ENCODE peak calls at places on chromosomes 3 and 15, in five cellular contexts. J is neural progenitor cell, D is MM.1S, C is GM23248, S is SK-N-SH. Y is an unnamed sample. For H3F3A and H4K20me1, the result is how much of the 10 kb centered on the place peaks cover.

GRCh38 chr3:184338538-184338945 is 1.1 kb downstream of the FAM131A start:
- DNase-seq in D (no peak), C (peak), S (peak), J (peak), Y (no peak)

GRCh38 chr3:52784931-52785590 is 7.7 kb downstream of the ITIH1 start:
- DNase-seq in J (no peak), C (no peak), D (no peak), S (no peak), Y (no peak)

GRCh38 chr3:78751266-78751665 is 1016.5 kb downstream of the ROBO1 start:
- DNase-seq in C (no peak), D (no peak), S (no peak), J (no peak), Y (peak)

GRCh38 chr15:60444289-60444912 is 34.5 kb downstream of the ICE2 start:
- DNase-seq in C (peak), J (no peak), D (no peak), S (peak), Y (peak)

GRCh38 chr3:146136647-146137046 is 24.3 kb downstream of the PLOD2 start:
- DNase-seq in C (no peak), J (no peak), D (no peak), S (no peak), Y (peak)

GRCh38 chr15:81633889-81634288 is 259.9 kb upstream of the TMC3 start:
- DNase-seq in J (no peak), S (no peak), C (no peak), D (no peak), Y (no peak)

GRCh38 chr3:110389005-110389404 is 682.6 kb upstream of the NECTIN3 start:
- DNase-seq in J (no peak), C (no peak), S (no peak), D (no peak), Y (no peak)

GRCh38 chr3:150870406-150870805 is 34.8 kb downstream of the MINDY4B start:
- DNase-seq in D (no peak), C (peak), J (no peak), S (no peak), Y (no peak)

GRCh38 chr15:91849180-91849579 is 4.3 kb upstream of the SLCO3A1 start:
- DNase-seq in D (no peak), C (no peak), S (no peak), J (no peak), Y (no peak)

GRCh38 chr3:157066335-157067071 is 93.4 kb downstream of the CCNL1 start:
- DNase-seq in C (peak), S (no peak), D (no peak), J (no peak), Y (peak)

GRCh38 chr3:23740517-23741402 is 65.0 kb upstream of the UBE2E1 start:
- DNase-seq in S (no peak), J (no peak), C (peak), D (peak), Y (peak)

GRCh38 chr3:85003479-85003878 is 44.7 kb downstream of the CADM2 start:
- DNase-seq in S (no peak), D (no peak), C (no peak), J (no peak), Y (no peak)

GRCh38 chr15:78360958-78361714 is 21.0 kb downstream of the CRABP1 start:
- DNase-seq in S (no peak), J (no peak), D (no peak), C (no peak), Y (no peak)

GRCh38 chr3:50303038-50303815 is at the start of gene HYAL1:
- DNase-seq in D (no peak), J (peak), S (peak), C (no peak), Y (no peak)

GRCh38 chr3:101070260-101071121 is 77.3 kb upstream of the ABI3BP start:
- DNase-seq in D (peak), S (peak), C (no peak), J (peak), Y (peak)

GRCh38 chr3:156483961-156484787 is 70.7 kb downstream of the SSR3 start:
- DNase-seq in J (no peak), S (no peak), D (peak), C (peak), Y (peak)

GRCh38 chr3:30655187-30655812 is 48.9 kb downstream of the TGFBR2 start:
- DNase-seq in J (no peak), D (peak), C (no peak), S (no peak), Y (peak)

GRCh38 chr15:92527197-92527596 is 128.4 kb downstream of the FAM174B start:
- DNase-seq in C (peak), J (no peak), D (no peak), S (no peak), Y (peak)

GRCh38 chr15:75062706-75063105 is 39.3 kb downstream of the PPCDC start:
- DNase-seq in S (no peak), D (no peak), C (no peak), J (no peak), Y (no peak)

GRCh38 chr3:42936157-42936981 is 30.4 kb downstream of the ZNF662 start:
- DNase-seq in C (peak), J (no peak), D (no peak), S (no peak), Y (no peak)

GRCh38 chr3:1275495-1275894 is 182.7 kb downstream of the CNTN6 start:
- DNase-seq in J (peak), D (peak), S (no peak), C (peak), Y (no peak)

GRCh38 chr3:81741214-81741613 is 20.2 kb downstream of the GBE1 start:
- DNase-seq in J (no peak), C (peak), S (no peak), D (no peak), Y (no peak)

GRCh38 chr3:8540456-8540855 is 38.8 kb downstream of the LMCD1 start:
- DNase-seq in J (no peak), C (no peak), S (no peak), D (no peak), Y (no peak)

GRCh38 chr15:95459288-95459687 is 871.2 kb upstream of the NR2F2 start:
- DNase-seq in D (no peak), J (no peak), S (no peak), C (peak), Y (peak)
- H3K9ac ChIP-seq in D (no peak), J (no peak), S (no peak), C (no peak), Y (no peak)

DNA sequence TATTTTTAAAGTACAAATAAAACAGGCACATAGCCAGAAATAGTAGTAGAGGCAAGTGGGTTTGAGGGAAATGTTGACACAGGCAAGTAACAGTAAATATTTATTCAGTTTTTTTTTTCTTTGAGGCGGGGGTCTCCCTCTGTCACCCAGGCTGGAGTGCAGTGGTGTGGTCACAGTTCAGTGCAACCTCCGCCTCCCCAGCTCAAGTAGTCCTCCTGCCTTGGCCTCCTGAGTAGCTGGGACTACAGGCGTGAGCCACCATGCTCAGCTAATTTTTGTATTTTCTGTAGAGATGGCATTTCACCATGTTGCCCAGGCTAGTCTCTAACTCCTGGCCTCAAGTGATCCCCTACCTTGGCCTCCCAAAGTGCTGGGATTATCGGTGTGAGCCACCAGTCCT is 43.5 kb downstream of the PHLDB2 start:
- DNase-seq in J (no peak), C (peak), S (no peak), D (no peak), Y (no peak)
- H3F3A ChIP-seq in J (under half), C (under half), S (under half), D (under half), Y (under half)

GRCh38 chr3:45896069-45896468 is 9.7 kb downstream of the CCR9 start:
- DNase-seq in J (no peak), D (no peak), C (no peak), S (peak), Y (no peak)

GRCh38 chr3:45892161-45892560 is 5.8 kb downstream of the CCR9 start:
- DNase-seq in J (no peak), S (no peak), C (no peak), D (no peak), Y (no peak)

GRCh38 chr3:45896956-45897355 is 10.6 kb downstream of the CCR9 start:
- DNase-seq in C (peak), J (no peak), D (no peak), S (peak), Y (peak)
- H4K20me1 ChIP-seq in C (under half), J (under half), D (under half), S (under half), Y (under half)

DNA sequence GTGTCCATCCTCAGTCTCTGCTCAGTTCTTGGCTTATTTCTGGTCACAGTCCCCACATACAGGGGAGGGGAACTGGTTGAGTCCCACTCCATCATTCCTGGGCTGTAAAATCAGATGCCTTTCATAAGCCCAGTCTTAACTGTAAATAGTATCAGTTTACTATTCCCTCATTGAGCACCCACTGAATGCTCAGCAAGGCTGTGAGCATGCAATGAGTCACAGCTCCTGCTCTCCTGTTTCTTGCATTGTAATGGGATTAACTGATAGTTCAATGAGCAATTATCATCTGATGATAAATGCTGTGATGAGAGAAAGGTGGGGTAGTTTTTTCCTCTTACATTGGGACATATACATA is 113.6 kb upstream of the TPM1 start:
- DNase-seq in J (no peak), D (no peak), S (no peak), C (peak), Y (peak)
- H3K9ac ChIP-seq in J (no peak), D (no peak), S (peak), C (peak), Y (no peak)

DNA sequence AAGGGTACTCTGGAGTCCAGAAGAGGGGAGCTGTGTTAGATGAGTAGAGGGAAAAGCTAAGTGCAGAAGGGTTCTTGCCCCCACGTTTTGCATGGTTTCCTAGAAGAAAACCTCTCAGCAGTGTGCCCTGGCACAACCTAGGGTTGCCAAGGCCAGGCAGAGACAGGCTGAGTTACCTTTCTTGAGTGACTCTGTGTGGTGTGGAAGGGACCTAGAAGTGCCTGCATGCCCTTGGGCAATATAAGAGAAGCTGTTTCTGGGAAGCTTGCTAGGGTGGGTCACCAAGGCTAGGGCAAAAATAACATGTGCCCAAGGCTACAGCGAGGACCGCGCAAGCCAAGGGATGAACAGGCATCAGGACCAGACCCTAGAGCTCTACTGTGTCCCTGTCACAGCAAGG is 3.4 kb upstream of the SAMD7 start:
- DNase-seq in J (no peak), C (no peak), D (no peak), S (no peak), Y (no peak)
- H3F3A ChIP-seq in J (under half), C (under half), D (under half), S (under half), Y (under half)

DNA sequence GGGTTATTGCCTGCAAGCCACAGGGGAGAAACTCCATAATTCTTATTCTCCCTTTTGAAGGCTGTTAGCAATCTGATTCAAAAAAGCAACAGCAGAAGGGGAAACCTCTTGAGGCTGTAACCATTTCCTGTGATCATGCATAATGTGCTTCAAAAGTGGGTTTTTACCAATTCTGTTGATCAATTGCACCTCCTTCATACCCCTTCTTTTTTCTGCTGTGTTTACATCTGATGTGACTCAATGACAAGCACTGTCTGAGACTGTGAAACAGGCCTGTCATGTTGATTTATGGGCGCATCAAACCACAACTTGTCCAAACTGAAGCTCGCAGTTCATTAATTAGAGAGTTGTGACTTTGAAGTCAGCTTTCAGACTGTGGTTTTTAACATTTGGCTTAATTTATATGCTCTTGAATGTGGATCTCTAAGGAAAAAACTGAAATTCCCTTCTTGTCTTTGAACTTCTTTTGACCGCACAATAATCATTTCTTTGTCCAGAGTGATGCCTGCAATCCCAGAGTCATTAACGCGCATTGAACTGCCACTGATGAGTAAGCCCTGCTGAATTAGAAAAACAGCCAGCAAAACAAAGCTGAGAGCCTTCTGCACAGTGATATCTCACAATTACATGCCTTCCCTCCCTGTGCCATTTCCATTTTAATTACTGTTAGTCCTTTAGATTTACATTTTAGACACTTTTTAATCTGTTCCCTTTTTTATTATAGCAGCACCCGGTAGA is 532.8 kb downstream of the FOXP1 start:
- DNase-seq in S (no peak), C (no peak), J (no peak), D (no peak), Y (peak)
- H4K20me1 ChIP-seq in S (under half), C (under half), J (under half), D (under half), Y (under half)

GRCh38 chr15:41557673-41558399 is 1.2 kb upstream of the TYRO3 start:
- DNase-seq in S (peak), C (peak), D (peak), J (peak), Y (peak)
- H3K9ac ChIP-seq in S (peak), C (peak), D (peak), J (no peak), Y (peak)

DNA sequence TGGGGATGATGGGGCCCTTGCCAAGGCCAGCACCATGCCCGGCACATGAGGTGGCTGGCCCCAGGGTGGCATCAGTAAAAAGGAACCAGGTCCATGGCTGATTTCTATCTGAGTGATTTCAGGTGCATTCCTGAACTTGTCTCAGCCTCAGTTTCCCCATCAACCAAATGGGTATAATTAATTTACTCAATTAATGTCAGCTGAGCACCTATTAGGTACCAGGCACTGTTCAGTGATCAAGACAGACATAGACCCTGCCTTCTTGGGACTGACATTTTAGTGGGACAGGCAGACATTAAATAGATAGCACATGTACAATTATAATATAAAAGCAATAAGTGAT is 50.9 kb downstream of the SLC6A6 start:
- DNase-seq in C (no peak), D (no peak), J (no peak), S (no peak), Y (no peak)
- H3F3A ChIP-seq in C (under half), D (under half), J (under half), S (under half), Y (under half)

DNA sequence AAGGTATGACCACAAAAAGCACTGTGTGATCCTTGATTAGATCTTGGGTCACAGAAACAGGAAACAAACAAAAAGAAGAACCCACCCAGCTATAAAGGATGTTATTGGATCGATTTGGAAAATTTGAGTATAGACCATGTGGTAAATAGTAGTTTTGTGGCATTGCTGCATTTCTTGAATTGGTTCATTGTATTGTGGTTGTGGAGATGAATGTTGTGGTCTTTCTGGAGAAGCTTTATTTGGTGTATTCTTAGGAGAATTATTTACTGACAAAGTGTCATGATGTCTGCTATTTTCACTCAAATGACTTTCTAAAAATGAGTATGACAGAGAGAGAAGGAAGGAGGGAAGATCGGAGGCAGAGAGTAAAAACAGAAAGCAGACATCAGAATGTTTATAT is 406.2 kb downstream of the CNTN4 start:
- DNase-seq in S (no peak), D (no peak), C (no peak), J (no peak), Y (no peak)
- H4K20me1 ChIP-seq in S (under half), D (under half), C (under half), J (under half), Y (under half)

GRCh38 chr15:33112541-33113105 is 81.9 kb downstream of the FMN1 start:
- DNase-seq in C (no peak), D (no peak), S (no peak), J (no peak), Y (no peak)

GRCh38 chr15:33116218-33116617 is 78.3 kb downstream of the FMN1 start:
- DNase-seq in C (peak), J (no peak), S (no peak), D (no peak), Y (no peak)

GRCh38 chr15:33114484-33114767 is 80.1 kb downstream of the FMN1 start:
- DNase-seq in J (no peak), S (no peak), D (no peak), C (no peak), Y (no peak)

GRCh38 chr15:33113666-33114483 is 80.6 kb downstream of the FMN1 start:
- DNase-seq in D (no peak), C (no peak), S (no peak), J (no peak), Y (no peak)

DNA sequence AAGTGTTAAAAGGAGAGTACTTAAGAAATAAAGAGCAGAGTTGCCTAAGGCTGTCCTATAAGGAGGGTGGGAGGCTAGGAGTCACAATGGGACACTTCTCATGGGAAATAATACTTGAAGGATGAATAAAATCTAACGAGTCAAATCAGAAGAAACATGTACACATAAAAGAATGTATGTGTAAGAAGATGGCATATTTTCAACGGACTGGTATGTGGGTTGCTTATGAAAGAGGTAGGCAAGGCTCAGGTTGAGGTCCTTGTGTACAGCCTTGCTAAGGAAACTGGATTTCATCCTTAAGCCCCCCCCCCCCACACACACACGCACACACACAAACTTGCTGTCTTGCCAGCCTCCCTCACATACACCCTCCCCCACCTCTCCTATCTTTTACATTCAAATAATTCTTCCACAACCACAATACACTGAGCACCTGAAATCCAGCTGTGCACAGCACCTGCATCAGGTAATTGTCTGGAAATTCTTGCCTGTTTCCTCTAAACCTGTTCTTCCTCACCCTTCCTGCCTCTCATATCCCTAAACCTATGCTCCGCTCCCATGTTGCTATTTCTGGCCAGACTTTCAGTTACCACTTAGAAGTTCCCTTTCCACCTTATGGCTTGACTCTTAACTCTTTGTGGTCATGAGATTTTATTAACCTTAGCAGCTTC is 79.2 kb downstream of the FMN1 start:
- DNase-seq in J (no peak), S (no peak), C (no peak), D (no peak), Y (no peak)
- H3K9ac ChIP-seq in J (no peak), S (no peak), C (no peak), D (no peak), Y (no peak)

Y was measured in PC-3.